ENCODE peak calls at places on chromosomes 3 and 15, in ten cellular contexts. Q is RWPE1; G is CD4-positive, alpha-beta T cell; X is body of pancreas; Z is cardiac muscle cell; M is BE2C; Y is mesothelial cell of epicardium; W is activated B cell treated with CpG ODN at 0.5 μM for 24 hours; T is pancreas; L is ovary. O is an unnamed sample.
A peak's percentile ranks its signal among the peaks of the same experiment; 100 is the strongest.

GRCh38 chr3:156201411-156202405 is 81.3 kb downstream of the KCNAB1 start:
- DNase-seq in W (no peak), X (no peak), G (no peak), M (no peak), Q (no peak), T (no peak), Y (no peak), L (no peak), Z (no peak), O (no peak)

GRCh38 chr3:107543666-107544065 is 20.9 kb downstream of the BBX start:
- DNase-seq in X (no peak), T (no peak), W (no peak), Q (no peak), G (no peak), Z (peak; percentile 4), Y (no peak), M (no peak), L (no peak), O (no peak)

GRCh38 chr3:16864610-16865313 is 20.0 kb upstream of the PLCL2 start:
- DNase-seq in Q (no peak), T (no peak), G (no peak), Y (no peak), W (no peak), X (no peak), M (no peak), Z (no peak), L (no peak), O (no peak)

GRCh38 chr15:96329403-96329981 is 1.0 kb upstream of the NR2F2 start:
- DNase-seq in Q (no peak), M (no peak), X (no peak), Z (no peak), Y (no peak), G (no peak), L (peak; percentile 36), T (no peak), W (no peak), O (no peak)

GRCh38 chr3:155110996-155111901 is 31.1 kb downstream of the MME start:
- DNase-seq in T (no peak), X (no peak), Q (no peak), M (no peak), W (no peak), G (no peak), Z (no peak), Y (no peak), L (no peak), O (no peak)

GRCh38 chr3:169104541-169104940 is 559.0 kb downstream of the MECOM start:
- DNase-seq in Z (no peak), T (no peak), G (no peak), X (no peak), W (no peak), L (no peak), M (no peak), Q (peak; percentile 26), Y (no peak), O (no peak)

GRCh38 chr3:40120816-40121215 is 188.7 kb upstream of the EIF1B start:
- DNase-seq in M (peak; percentile 54), Y (no peak), Q (peak; percentile 14), L (no peak), Z (peak; percentile 56), T (no peak), G (no peak), X (no peak), W (no peak), O (no peak)

GRCh38 chr3:160226026-160226739 is 961 bp downstream of the C3orf80 start:
- DNase-seq in T (no peak), Y (no peak), Z (peak; percentile 65), G (no peak), Q (no peak), W (peak; percentile 20), M (peak; percentile 21), L (no peak), X (peak; percentile 16), O (peak; percentile 56)

GRCh38 chr15:79004336-79004735 is 59.5 kb upstream of the CTSH start:
- DNase-seq in T (peak; percentile 41), W (peak; percentile 43), Q (peak; percentile 75), L (no peak), X (no peak), M (no peak), Z (no peak), G (no peak), Y (no peak), O (no peak)

GRCh38 chr3:150073513-150073912 is 102.8 kb upstream of the PFN2 start:
- DNase-seq in T (no peak), Q (peak; percentile 26), Z (no peak), L (no peak), W (no peak), G (no peak), M (no peak), X (no peak), Y (no peak), O (no peak)

GRCh38 chr3:123099331-123100191 is 32.7 kb downstream of the PDIA5 start:
- DNase-seq in Q (no peak), Y (no peak), Z (no peak), L (no peak), T (no peak), G (no peak), M (no peak), W (no peak), X (no peak), O (no peak)

GRCh38 chr3:40764722-40765121 is 240.0 kb downstream of the ZNF621 start:
- DNase-seq in W (no peak), Y (no peak), Z (no peak), L (no peak), G (no peak), X (no peak), T (no peak), Q (no peak), M (no peak), O (no peak)

GRCh38 chr3:139934557-139935070 is 371 bp upstream of the CLSTN2 start:
- DNase-seq in W (no peak), X (peak; percentile 58), Z (peak; percentile 90), Q (no peak), T (peak; percentile 68), G (no peak), Y (no peak), M (peak; percentile 90), L (peak; percentile 84), O (peak; percentile 85)

GRCh38 chr15:83571820-83572707 is 81.9 kb upstream of the ADAMTSL3 start:
- DNase-seq in Y (no peak), X (no peak), L (no peak), T (no peak), Z (peak; percentile 38), W (no peak), Q (peak; percentile 48), M (no peak), G (no peak), O (no peak)

GRCh38 chr3:53436828-53437227 is 57.6 kb upstream of the CACNA1D start:
- DNase-seq in M (no peak), W (no peak), Q (no peak), Z (no peak), G (no peak), T (no peak), X (no peak), Y (no peak), L (no peak), O (no peak)
- TF ChIP-seq CTCF in M (no peak), W (no peak), Q (no peak), Z (no peak), G (no peak), T (no peak), X (no peak), Y (no peak), L (no peak), O (no peak)

DNA sequence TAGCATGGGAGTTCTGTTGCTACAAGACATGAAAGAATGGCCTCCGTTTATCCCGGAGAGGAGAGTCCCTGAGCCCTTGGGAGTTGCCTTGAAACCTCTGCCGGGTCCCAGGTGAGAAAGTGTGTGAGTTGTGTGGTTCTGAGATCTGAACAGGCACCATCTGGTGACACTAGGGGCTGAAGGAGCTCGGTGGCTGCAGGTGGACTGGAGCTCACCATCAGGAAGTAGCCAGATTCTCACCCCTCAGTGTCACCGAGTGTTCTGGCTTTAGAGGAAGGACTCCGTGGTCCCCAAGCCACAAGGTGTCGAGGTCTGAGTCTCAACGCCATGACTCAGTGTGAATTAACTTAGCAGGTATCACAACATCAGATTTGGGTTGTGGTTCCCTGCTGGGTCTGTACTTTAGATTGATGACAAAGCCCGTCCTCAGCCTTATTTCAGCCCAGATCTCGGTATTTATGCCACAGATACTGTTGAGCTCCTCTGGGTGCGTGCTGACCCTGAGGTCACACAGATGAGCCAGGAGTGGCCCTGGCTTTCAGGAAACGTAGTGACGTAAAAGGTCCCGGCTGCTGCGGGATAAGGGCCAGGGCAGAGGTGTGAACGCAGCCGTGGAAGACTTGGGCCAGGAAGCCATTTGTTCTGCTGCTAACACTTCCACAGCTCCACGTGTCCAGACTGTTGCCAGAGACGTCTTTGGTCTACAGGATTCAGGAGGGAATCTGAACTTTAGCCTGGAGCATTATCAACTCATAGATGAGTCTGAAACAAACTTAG is 54.4 kb downstream of the PGPEP1L start:
- DNase-seq in T (no peak), Z (no peak), Q (no peak), M (no peak), W (no peak), Y (no peak), G (no peak), L (no peak), X (no peak), O (no peak)
- TF ChIP-seq CTCF in T (no peak), Z (no peak), Q (no peak), M (no peak), W (no peak), Y (no peak), G (no peak), L (no peak), X (no peak), O (no peak)

DNA sequence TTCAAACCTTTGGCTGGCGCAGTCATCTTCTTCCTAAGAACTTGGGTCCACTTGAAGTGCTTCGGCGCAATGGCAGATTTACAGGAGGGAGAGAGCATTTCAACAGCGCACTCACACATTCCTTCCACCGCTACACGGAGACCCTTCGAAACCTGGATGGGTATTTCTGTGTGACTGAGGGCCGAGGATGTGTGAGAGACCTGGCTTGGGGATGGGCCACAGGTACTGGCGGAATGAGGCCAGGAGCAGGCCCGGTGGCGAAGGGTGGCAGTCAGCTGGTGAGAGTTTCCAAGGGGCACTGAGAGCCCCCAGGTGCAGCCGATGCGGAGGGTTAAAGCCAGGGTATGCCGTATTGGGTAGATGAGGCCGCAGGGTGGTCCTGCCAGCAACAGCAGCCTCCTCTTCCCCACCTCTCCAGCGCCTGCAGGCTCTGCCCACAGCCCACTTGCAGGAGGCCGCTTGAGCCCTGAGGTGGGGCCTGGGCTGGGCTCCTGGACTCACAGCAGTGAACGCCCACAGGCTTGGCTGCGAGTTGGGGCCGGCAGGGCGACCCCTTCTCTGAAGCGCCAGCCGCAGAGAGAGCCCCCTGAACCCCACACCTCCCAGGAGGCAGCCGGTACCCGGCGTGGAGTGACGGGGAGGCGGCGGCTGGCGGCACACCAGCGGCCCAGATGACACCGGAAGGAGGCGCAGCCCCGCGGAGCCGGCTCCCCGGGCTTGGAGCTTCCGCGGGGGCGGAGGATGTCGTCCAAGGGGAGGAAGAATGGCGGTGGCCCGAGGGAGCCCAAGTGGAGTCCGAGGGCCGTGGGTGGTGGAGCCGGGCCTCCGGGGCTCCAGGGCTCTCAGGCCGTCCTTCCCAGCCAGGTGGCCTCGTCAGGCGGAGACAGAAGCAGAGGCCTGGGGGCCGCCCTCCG is 166.5 kb downstream of the NSMCE3 start:
- DNase-seq in Z (no peak), X (no peak), Y (no peak), G (no peak), W (no peak), T (no peak), Q (no peak), L (peak; percentile 54), M (no peak), O (no peak)
- TF ChIP-seq CTCF in Z (no peak), X (no peak), Y (no peak), G (no peak), W (no peak), T (no peak), Q (no peak), L (no peak), M (no peak), O (no peak)

GRCh38 chr3:190580443-190580842 is 66.6 kb downstream of the IL1RAP start:
- DNase-seq in W (no peak), X (no peak), M (no peak), L (no peak), T (no peak), G (no peak), Z (no peak), Y (no peak), Q (no peak), O (no peak)
- TF ChIP-seq CTCF in W (no peak), X (no peak), M (no peak), L (no peak), T (no peak), G (no peak), Z (no peak), Y (no peak), Q (no peak), O (no peak)

O was measured in glutamatergic neuron.